ENCODE peak calls at places on chromosome 16, in eight cellular contexts. K is left ventricle myocardium inferior; G is Daoy; Y is putamen; O is heart left ventricle; E is stimulated activated naive B cell treated with anti-CD40 and anti-IgM and Interleukin-4, amounts not matched to agents 10 μg/mL and 1 μg/mL and 100 μg/mL, for 72 hours; J is AG04450; T is left cardiac atrium. A is an unnamed sample.

GRCh38 chr16:4131621-4132020 is 15.4 kb upstream of the ADCY9 start:
- DNase-seq in Y (no peak), J (no peak), K (no peak), O (no peak), E (no peak), T (no peak), G (no peak), A (no peak)

GRCh38 chr16:1277945-1278282 is 22.0 kb downstream of the TPSD1 start:
- DNase-seq in K (no peak), O (no peak), T (no peak), G (no peak), E (no peak), Y (no peak), J (no peak), A (no peak)

GRCh38 chr16:28186752-28187151 is 25.0 kb downstream of the XPO6 start:
- DNase-seq in Y (no peak), K (no peak), G (no peak), T (no peak), E (no peak), O (no peak), J (no peak), A (no peak)

GRCh38 chr16:71895679-71896385 is 501 bp downstream of the IST1 start:
- DNase-seq in J (no peak), E (no peak), Y (no peak), G (peak), K (peak), O (no peak), T (peak), A (no peak)

GRCh38 chr16:75462804-75463203 is 1.7 kb downstream of the TMEM170A start:
- DNase-seq in E (no peak), J (no peak), T (no peak), K (no peak), Y (no peak), G (no peak), O (no peak), A (no peak)

GRCh38 chr16:2744711-2745110 is 7.7 kb upstream of the SRRM2 start:
- DNase-seq in G (no peak), J (no peak), K (no peak), E (no peak), Y (no peak), O (no peak), T (no peak), A (no peak)

GRCh38 chr16:2194166-2194834 is 2.1 kb downstream of the CASKIN1 start:
- DNase-seq in J (no peak), G (peak), Y (no peak), K (no peak), O (no peak), E (no peak), T (no peak), A (peak)

GRCh38 chr16:27154573-27155521 is 48.5 kb upstream of the KDM8 start:
- DNase-seq in O (peak), J (no peak), Y (peak), G (peak), K (peak), E (peak), T (peak), A (peak)

GRCh38 chr16:87042551-87043272 is 274.5 kb downstream of the C16orf95 start:
- DNase-seq in G (no peak), K (no peak), Y (no peak), E (no peak), T (no peak), O (no peak), J (no peak), A (no peak)

GRCh38 chr16:88649924-88650748 is 717 bp downstream of the CYBA start:
- DNase-seq in G (no peak), O (peak), T (peak), J (no peak), Y (no peak), K (peak), E (peak), A (no peak)

GRCh38 chr16:71276589-71277334 is 12.4 kb downstream of the CMTR2 start:
- DNase-seq in K (no peak), J (no peak), Y (no peak), T (no peak), G (no peak), E (no peak), O (no peak), A (peak)

GRCh38 chr16:84832488-84833141 is 12.8 kb downstream of the CRISPLD2 start:
- DNase-seq in T (peak), O (peak), G (peak), Y (no peak), J (peak), E (no peak), K (peak), A (no peak)

GRCh38 chr16:85151603-85152413 is 39.5 kb upstream of the CIBAR2 start:
- DNase-seq in O (peak), J (peak), G (peak), K (peak), T (peak), E (no peak), Y (no peak), A (peak)

GRCh38 chr16:88318091-88318494 is 64.7 kb upstream of the ZNF469 start:
- DNase-seq in O (no peak), K (no peak), J (no peak), Y (no peak), T (no peak), G (no peak), E (no peak), A (no peak)

GRCh38 chr16:4321286-4322120 is 5.6 kb downstream of the GLIS2 start:
- DNase-seq in K (no peak), Y (no peak), O (no peak), G (no peak), J (no peak), E (no peak), T (no peak), A (no peak)

GRCh38 chr16:85227924-85228462 is 115.7 kb upstream of the CIBAR2 start:
- DNase-seq in O (no peak), G (peak), J (no peak), E (no peak), K (no peak), T (peak), Y (no peak), A (peak)

GRCh38 chr16:53433509-53433908 is 762 bp upstream of the RBL2 start:
- DNase-seq in E (no peak), G (no peak), J (no peak), Y (no peak), K (no peak), O (no peak), T (no peak), A (no peak)

GRCh38 chr16:49470550-49470949 is 96.9 kb downstream of the C16orf78 start:
- DNase-seq in E (no peak), J (no peak), T (no peak), K (no peak), Y (no peak), O (no peak), G (no peak), A (no peak)

GRCh38 chr16:76926595-76926994 is 264.4 kb upstream of the MON1B start:
- DNase-seq in Y (no peak), E (no peak), K (peak), O (no peak), J (no peak), G (no peak), T (peak), A (no peak)

GRCh38 chr16:4152267-4152666 is 36.0 kb upstream of the ADCY9 start:
- DNase-seq in Y (no peak), T (no peak), G (no peak), K (no peak), J (no peak), E (no peak), O (no peak), A (no peak)

A was measured in head of caudate nucleus.